ENCODE peak calls at places on chromosomes 6 and 20, in nine cellular contexts. P is sigmoid colon, Z is H1, U is stomach, R is transverse colon, W is upper lobe of left lung, T is esophagus muscularis mucosa, N is K562, V is HepG2. I is an unnamed sample.

GRCh38 chr6:34015576-34015975 is 130.3 kb downstream of the GRM4 start:
- DNase-seq in P (no peak), Z (no peak), U (no peak), R (no peak), W (no peak), T (no peak), N (no peak), V (no peak), I (no peak)

GRCh38 chr6:3390698-3391097 is 66.2 kb downstream of the SLC22A23 start:
- DNase-seq in P (peak; percentile 68), Z (no peak), U (peak; percentile 81), R (peak; percentile 88), W (no peak), T (no peak), N (peak; percentile 79), V (no peak), I (peak; percentile 94)

GRCh38 chr20:51712501-51713212 is 55.5 kb downstream of the ATP9A start:
- DNase-seq in P (no peak), Z (peak; percentile 76), U (no peak), R (no peak), W (peak; percentile 58), T (no peak), N (peak; percentile 29), V (peak; percentile 55), I (no peak)

GRCh38 chr6:79538481-79538971 is 1.3 kb upstream of the LCA5 start:
- DNase-seq in P (no peak), Z (no peak), U (no peak), R (no peak), W (no peak), T (no peak), N (no peak), V (no peak), I (no peak)

GRCh38 chr6:125439512-125439911 is 137.7 kb upstream of the HDDC2 start:
- DNase-seq in P (no peak), Z (no peak), U (no peak), R (no peak), W (no peak), T (no peak), N (no peak), V (no peak), I (no peak)

GRCh38 chr20:15703171-15703911 is 869.9 kb downstream of the KIF16B start:
- DNase-seq in P (no peak), Z (no peak), U (no peak), R (no peak), W (no peak), T (no peak), N (no peak), V (peak; percentile 14), I (no peak)

GRCh38 chr6:138103876-138104275 is 3.3 kb downstream of the PERP start:
- DNase-seq in P (no peak), Z (no peak), U (no peak), R (no peak), W (no peak), T (no peak), N (no peak), V (no peak), I (no peak)

GRCh38 chr20:11726021-11726420 is 191.7 kb upstream of the BTBD3 start:
- DNase-seq in P (no peak), Z (no peak), U (no peak), R (no peak), W (no peak), T (no peak), N (no peak), V (no peak), I (no peak)

GRCh38 chr6:34922177-34922663 is 33.2 kb downstream of the ANKS1A start:
- DNase-seq in P (no peak), Z (no peak), U (no peak), R (no peak), W (no peak), T (no peak), N (no peak), V (peak; percentile 20), I (no peak)

DNA sequence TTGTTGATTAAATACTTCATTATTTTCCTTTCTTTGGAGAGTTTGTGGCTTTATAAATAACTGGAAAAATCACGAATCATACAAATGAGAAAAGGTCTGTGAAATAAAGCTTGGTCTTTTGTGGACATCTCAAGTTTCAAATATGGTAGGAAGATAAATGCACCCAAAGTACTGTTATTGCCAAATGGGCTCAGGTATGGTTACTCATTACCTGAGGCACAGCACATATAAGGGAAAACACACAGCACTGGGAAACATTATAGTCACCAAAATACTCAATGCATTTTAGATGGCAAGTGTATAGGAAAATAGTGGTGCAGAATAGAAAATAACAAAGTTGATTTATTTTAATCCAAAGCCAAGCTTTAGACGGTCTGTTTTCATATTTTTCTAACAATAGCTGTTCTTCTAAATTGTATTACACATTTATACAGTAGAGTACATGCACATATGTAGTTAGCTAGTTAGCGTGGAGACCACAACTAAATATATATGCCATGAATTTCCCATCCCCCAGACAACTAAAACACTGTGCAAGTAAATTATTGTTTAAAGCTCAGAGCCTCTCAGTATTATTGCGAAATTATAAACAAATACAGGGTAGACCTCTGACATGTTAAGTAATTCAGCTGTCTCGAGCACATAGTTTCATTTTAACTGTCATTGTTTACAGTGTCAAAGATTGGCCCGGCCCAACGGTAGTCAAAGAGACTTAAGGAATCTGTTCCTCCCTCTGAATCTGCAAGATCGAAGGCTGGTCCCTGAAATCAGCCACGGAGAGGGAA is 335.9 kb downstream of the SYNE1 start:
- DNase-seq in P (no peak), Z (no peak), U (no peak), R (no peak), W (no peak), T (no peak), N (no peak), V (peak; percentile 89), I (no peak)
- TF ChIP-seq POLR2AphosphoS5 in P (no peak), Z (no peak), U (peak; percentile 21), R (no peak), W (no peak), T (no peak), N (no peak), V (no peak), I (no peak)

DNA sequence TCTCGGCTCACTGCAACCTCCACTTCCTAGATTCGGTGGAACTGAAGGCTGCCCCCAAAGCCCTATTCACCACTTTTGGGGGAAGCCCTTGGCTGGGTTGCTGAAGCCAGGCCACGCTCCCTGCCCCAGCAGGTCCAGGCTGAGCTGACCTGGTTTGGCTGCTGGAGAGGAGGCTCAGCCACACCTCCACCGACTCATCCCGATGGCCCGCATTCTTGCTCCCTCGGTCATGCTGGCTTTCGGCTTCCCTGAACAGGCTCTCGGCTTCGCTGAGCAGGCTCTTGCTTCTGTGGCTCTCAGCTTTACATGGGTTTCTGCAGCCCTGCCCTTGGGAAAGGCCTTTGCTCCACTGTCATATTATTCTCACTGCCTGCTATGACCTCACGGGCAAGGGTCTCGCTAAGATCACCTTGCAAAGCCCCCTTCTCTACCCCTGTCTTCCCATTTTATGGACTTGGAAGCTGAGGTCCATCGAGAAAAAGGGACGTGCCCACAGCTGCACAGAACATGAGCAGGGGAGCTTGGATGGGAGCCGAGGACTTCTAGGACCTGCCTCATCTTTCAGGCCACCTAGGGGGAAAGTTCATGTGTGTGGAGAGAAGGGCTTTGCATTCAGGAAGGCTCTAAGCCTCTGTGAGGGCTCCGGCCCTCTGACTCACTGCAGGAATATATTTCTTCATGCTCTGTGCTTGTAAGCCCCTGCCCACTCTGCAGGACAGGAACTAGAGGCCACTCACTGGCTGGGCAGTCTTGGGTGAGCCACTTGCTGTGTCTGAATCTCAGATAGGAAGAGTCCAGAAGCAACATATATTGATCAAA is 15.6 kb downstream of the ARHGAP40 start:
- DNase-seq in P (no peak), Z (no peak), U (no peak), R (no peak), W (no peak), T (no peak), N (no peak), V (peak; percentile 33), I (no peak)
- TF ChIP-seq EP300 in P (no peak), Z (no peak), U (no peak), R (no peak), W (no peak), T (no peak), N (no peak), V (no peak), I (no peak)

GRCh38 chr6:136103763-136104311 is 146.3 kb downstream of the MTFR2 start:
- DNase-seq in P (peak; percentile 86), Z (peak; percentile 48), U (no peak), R (peak; percentile 10), W (no peak), T (no peak), N (no peak), V (peak; percentile 38), I (no peak)
- TF ChIP-seq POLR2AphosphoS5 in P (peak; percentile 81), Z (no peak), U (peak; percentile 68), R (peak; percentile 76), W (no peak), T (peak; percentile 74), N (no peak), V (no peak), I (no peak)

GRCh38 chr6:44925100-44925739 is 402.9 kb upstream of the RUNX2 start:
- DNase-seq in P (no peak), Z (no peak), U (no peak), R (no peak), W (no peak), T (no peak), N (peak; percentile 27), V (peak; percentile 44), I (no peak)
- TF ChIP-seq EP300 in P (no peak), Z (no peak), U (no peak), R (no peak), W (no peak), T (no peak), N (no peak), V (no peak), I (no peak)

GRCh38 chr20:44715495-44716308 is 533 bp downstream of the CCN5 start:
- DNase-seq in P (peak; percentile 52), Z (no peak), U (no peak), R (no peak), W (no peak), T (no peak), N (no peak), V (no peak), I (no peak)

GRCh38 chr20:44716309-44717106 is 1.3 kb downstream of the CCN5 start:
- DNase-seq in P (peak; percentile 55), Z (no peak), U (no peak), R (no peak), W (no peak), T (no peak), N (no peak), V (no peak), I (no peak)

GRCh38 chr20:44717986-44718385 is 2.8 kb downstream of the CCN5 start:
- DNase-seq in P (peak; percentile 59), Z (peak; percentile 78), U (no peak), R (no peak), W (no peak), T (no peak), N (peak; percentile 78), V (no peak), I (no peak)

GRCh38 chr20:44714102-44714700 is 968 bp upstream of the CCN5 start:
- DNase-seq in P (peak; percentile 60), Z (no peak), U (peak; percentile 44), R (no peak), W (no peak), T (no peak), N (no peak), V (no peak), I (no peak)

GRCh38 chr20:44714701-44715494 is at the start of gene CCN5:
- DNase-seq in P (peak; percentile 89), Z (no peak), U (peak; percentile 93), R (peak; percentile 87), W (peak; percentile 91), T (no peak), N (peak; percentile 44), V (peak; percentile 68), I (peak; percentile 92)
- TF ChIP-seq POLR2AphosphoS5 in P (no peak), Z (no peak), U (no peak), R (no peak), W (no peak), T (no peak), N (no peak), V (no peak), I (peak; percentile 47)

GRCh38 chr6:122803056-122803695 is 14.1 kb downstream of the SMPDL3A start:
- DNase-seq in P (no peak), Z (no peak), U (no peak), R (no peak), W (no peak), T (no peak), N (no peak), V (no peak), I (no peak)
- TF ChIP-seq EP300 in P (no peak), Z (no peak), U (no peak), R (no peak), W (no peak), T (no peak), N (no peak), V (no peak), I (no peak)